ENCODE peak calls at places on chromosomes 3 and 15, in six cellular contexts. One of them, this sample, is unnamed.

GRCh38 chr3:3081659-3082546 is 28.3 kb downstream of the IL5RA start:
- DNase-seq in fibroblast of lung: no peak
- DNase-seq in neural crest cell: no peak
- DNase-seq in cardiac muscle cell: no peak
- DNase-seq in AG09309: no peak
- DNase-seq in foreskin fibroblast: no peak
- DNase-seq in this sample: no peak

GRCh38 chr15:98501632-98502031 is 146.7 kb upstream of the IGF1R start:
- DNase-seq in foreskin fibroblast: no peak
- DNase-seq in fibroblast of lung: no peak
- DNase-seq in cardiac muscle cell: no peak
- DNase-seq in neural crest cell: no peak
- DNase-seq in AG09309: no peak
- DNase-seq in this sample: no peak

GRCh38 chr3:179071161-179071568 is 444 bp downstream of the ZMAT3 start:
- DNase-seq in neural crest cell: no peak
- DNase-seq in fibroblast of lung: peak
- DNase-seq in AG09309: no peak
- DNase-seq in cardiac muscle cell: no peak
- DNase-seq in foreskin fibroblast: no peak
- DNase-seq in this sample: peak

GRCh38 chr3:157793745-157794144 is 290.5 kb upstream of the VEPH1 start:
- DNase-seq in neural crest cell: no peak
- DNase-seq in cardiac muscle cell: no peak
- DNase-seq in foreskin fibroblast: no peak
- DNase-seq in fibroblast of lung: no peak
- DNase-seq in AG09309: no peak
- DNase-seq in this sample: no peak

GRCh38 chr15:56608993-56609392 is 124.3 kb downstream of the ZNF280D start:
- DNase-seq in AG09309: no peak
- DNase-seq in foreskin fibroblast: no peak
- DNase-seq in cardiac muscle cell: no peak
- DNase-seq in fibroblast of lung: no peak
- DNase-seq in neural crest cell: no peak
- DNase-seq in this sample: no peak

GRCh38 chr15:56286213-56286612 is 42.5 kb upstream of the RFX7 start:
- DNase-seq in AG09309: no peak
- DNase-seq in cardiac muscle cell: no peak
- DNase-seq in neural crest cell: no peak
- DNase-seq in foreskin fibroblast: no peak
- DNase-seq in fibroblast of lung: no peak
- DNase-seq in this sample: no peak

GRCh38 chr15:92958105-92958504 is 58.0 kb downstream of the CHD2 start:
- DNase-seq in cardiac muscle cell: peak
- DNase-seq in fibroblast of lung: peak
- DNase-seq in foreskin fibroblast: no peak
- DNase-seq in AG09309: peak
- DNase-seq in neural crest cell: no peak
- DNase-seq in this sample: no peak

GRCh38 chr3:132749786-132750185 is 27.6 kb upstream of the NPHP3 start:
- DNase-seq in AG09309: no peak
- DNase-seq in fibroblast of lung: peak
- DNase-seq in cardiac muscle cell: peak
- DNase-seq in neural crest cell: no peak
- DNase-seq in foreskin fibroblast: no peak
- DNase-seq in this sample: no peak

GRCh38 chr3:52190294-52190841 is 7.6 kb upstream of the ALAS1 start:
- DNase-seq in neural crest cell: no peak
- DNase-seq in cardiac muscle cell: peak
- DNase-seq in foreskin fibroblast: peak
- DNase-seq in fibroblast of lung: peak
- DNase-seq in AG09309: peak
- DNase-seq in this sample: no peak

GRCh38 chr15:98843844-98844243 is 163.7 kb downstream of the PGPEP1L start:
- DNase-seq in neural crest cell: no peak
- DNase-seq in AG09309: no peak
- DNase-seq in fibroblast of lung: no peak
- DNase-seq in cardiac muscle cell: no peak
- DNase-seq in foreskin fibroblast: no peak
- DNase-seq in this sample: no peak

GRCh38 chr15:40252438-40253178 is 13.7 kb downstream of the PAK6 start:
- DNase-seq in neural crest cell: peak
- DNase-seq in AG09309: no peak
- DNase-seq in fibroblast of lung: peak
- DNase-seq in cardiac muscle cell: peak
- DNase-seq in foreskin fibroblast: no peak
- DNase-seq in this sample: peak

GRCh38 chr3:16248556-16248955 is 16.2 kb downstream of the DPH3 start:
- DNase-seq in AG09309: no peak
- DNase-seq in neural crest cell: no peak
- DNase-seq in fibroblast of lung: no peak
- DNase-seq in cardiac muscle cell: no peak
- DNase-seq in foreskin fibroblast: no peak
- DNase-seq in this sample: no peak

GRCh38 chr3:35781558-35781957 is 142.2 kb downstream of the ARPP21 start:
- DNase-seq in fibroblast of lung: no peak
- DNase-seq in cardiac muscle cell: no peak
- DNase-seq in AG09309: no peak
- DNase-seq in neural crest cell: no peak
- DNase-seq in foreskin fibroblast: no peak
- DNase-seq in this sample: no peak

GRCh38 chr15:77160562-77161481 is 89.9 kb upstream of the TSPAN3 start:
- DNase-seq in foreskin fibroblast: no peak
- DNase-seq in neural crest cell: no peak
- DNase-seq in cardiac muscle cell: peak
- DNase-seq in AG09309: no peak
- DNase-seq in fibroblast of lung: peak
- DNase-seq in this sample: no peak

GRCh38 chr3:10396931-10397330 is 76.0 kb upstream of the SEC13 start:
- DNase-seq in fibroblast of lung: no peak
- DNase-seq in cardiac muscle cell: no peak
- DNase-seq in AG09309: no peak
- DNase-seq in foreskin fibroblast: no peak
- DNase-seq in neural crest cell: no peak
- DNase-seq in this sample: no peak

GRCh38 chr3:138995706-138996105 is 10.4 kb downstream of the PRR23A start:
- DNase-seq in neural crest cell: no peak
- DNase-seq in fibroblast of lung: no peak
- DNase-seq in foreskin fibroblast: no peak
- DNase-seq in AG09309: no peak
- DNase-seq in cardiac muscle cell: no peak
- DNase-seq in this sample: no peak

GRCh38 chr3:128590948-128591347 is 59.7 kb downstream of the RPN1 start:
- DNase-seq in foreskin fibroblast: no peak
- DNase-seq in fibroblast of lung: no peak
- DNase-seq in neural crest cell: no peak
- DNase-seq in AG09309: no peak
- DNase-seq in cardiac muscle cell: no peak
- DNase-seq in this sample: no peak

GRCh38 chr3:50303038-50303815 is at the start of gene HYAL1:
- DNase-seq in AG09309: no peak
- DNase-seq in neural crest cell: no peak
- DNase-seq in fibroblast of lung: no peak
- DNase-seq in cardiac muscle cell: peak
- DNase-seq in foreskin fibroblast: no peak
- DNase-seq in this sample: no peak

GRCh38 chr3:50164056-50164455 is 8.9 kb downstream of the SEMA3F start:
- DNase-seq in cardiac muscle cell: peak
- DNase-seq in foreskin fibroblast: peak
- DNase-seq in fibroblast of lung: peak
- DNase-seq in AG09309: peak
- DNase-seq in neural crest cell: no peak
- DNase-seq in this sample: no peak

GRCh38 chr3:66297260-66297863 is 76.6 kb downstream of the SLC25A26 start:
- DNase-seq in neural crest cell: no peak
- DNase-seq in cardiac muscle cell: peak
- DNase-seq in AG09309: no peak
- DNase-seq in fibroblast of lung: peak
- DNase-seq in foreskin fibroblast: no peak
- DNase-seq in this sample: no peak

GRCh38 chr3:14364580-14365292 is 37.7 kb upstream of the SLC6A6 start:
- DNase-seq in AG09309: no peak
- DNase-seq in cardiac muscle cell: no peak
- DNase-seq in neural crest cell: no peak
- DNase-seq in foreskin fibroblast: no peak
- DNase-seq in fibroblast of lung: no peak
- DNase-seq in this sample: no peak

GRCh38 chr3:72405943-72406585 is 442.2 kb downstream of the SHQ1 start:
- DNase-seq in AG09309: no peak
- DNase-seq in neural crest cell: no peak
- DNase-seq in fibroblast of lung: no peak
- DNase-seq in cardiac muscle cell: peak
- DNase-seq in foreskin fibroblast: no peak
- DNase-seq in this sample: no peak

GRCh38 chr15:63473999-63474809 is 30.2 kb upstream of the USP3 start:
- DNase-seq in foreskin fibroblast: peak
- DNase-seq in cardiac muscle cell: peak
- DNase-seq in neural crest cell: no peak
- DNase-seq in AG09309: no peak
- DNase-seq in fibroblast of lung: peak
- DNase-seq in this sample: no peak

GRCh38 chr15:69082041-69082502 is 67.6 kb downstream of the NOX5 start:
- DNase-seq in foreskin fibroblast: peak
- DNase-seq in neural crest cell: no peak
- DNase-seq in cardiac muscle cell: peak
- DNase-seq in fibroblast of lung: peak
- DNase-seq in AG09309: peak
- DNase-seq in this sample: no peak

GRCh38 chr3:21392521-21392920 is 358.5 kb downstream of the ZNF385D start:
- DNase-seq in foreskin fibroblast: peak
- DNase-seq in fibroblast of lung: peak
- DNase-seq in AG09309: no peak
- DNase-seq in neural crest cell: no peak
- DNase-seq in cardiac muscle cell: no peak
- DNase-seq in this sample: no peak

GRCh38 chr3:56443372-56443771 is 24.9 kb downstream of the ERC2 start:
- DNase-seq in foreskin fibroblast: no peak
- DNase-seq in AG09309: no peak
- DNase-seq in neural crest cell: no peak
- DNase-seq in cardiac muscle cell: no peak
- DNase-seq in fibroblast of lung: no peak
- DNase-seq in this sample: no peak

GRCh38 chr15:63860161-63860954 is 26.6 kb upstream of the HERC1 start:
- DNase-seq in fibroblast of lung: no peak
- DNase-seq in cardiac muscle cell: no peak
- DNase-seq in AG09309: no peak
- DNase-seq in neural crest cell: no peak
- DNase-seq in foreskin fibroblast: no peak
- DNase-seq in this sample: no peak

GRCh38 chr3:127792664-127793292 is 29.5 kb downstream of the MGLL start:
- DNase-seq in AG09309: peak
- DNase-seq in foreskin fibroblast: peak
- DNase-seq in neural crest cell: no peak
- DNase-seq in fibroblast of lung: peak
- DNase-seq in cardiac muscle cell: peak
- DNase-seq in this sample: no peak

GRCh38 chr3:8318002-8318649 is 183.5 kb upstream of the LMCD1 start:
- DNase-seq in cardiac muscle cell: no peak
- DNase-seq in neural crest cell: no peak
- DNase-seq in fibroblast of lung: peak
- DNase-seq in AG09309: peak
- DNase-seq in foreskin fibroblast: peak
- DNase-seq in this sample: no peak

GRCh38 chr3:9105421-9105820 is 142.1 kb upstream of the RAD18 start:
- DNase-seq in fibroblast of lung: peak
- DNase-seq in cardiac muscle cell: peak
- DNase-seq in AG09309: no peak
- DNase-seq in foreskin fibroblast: no peak
- DNase-seq in neural crest cell: no peak
- DNase-seq in this sample: no peak

GRCh38 chr3:882526-882925 is 210.3 kb upstream of the CNTN6 start:
- DNase-seq in AG09309: no peak
- DNase-seq in cardiac muscle cell: no peak
- DNase-seq in foreskin fibroblast: no peak
- DNase-seq in fibroblast of lung: peak
- DNase-seq in neural crest cell: no peak
- DNase-seq in this sample: no peak

GRCh38 chr3:70726966-70727365 is 414.5 kb upstream of the MDFIC2 start:
- DNase-seq in cardiac muscle cell: no peak
- DNase-seq in AG09309: no peak
- DNase-seq in foreskin fibroblast: peak
- DNase-seq in fibroblast of lung: peak
- DNase-seq in neural crest cell: no peak
- DNase-seq in this sample: no peak

GRCh38 chr3:142447308-142447851 is 457 bp downstream of the XRN1 start:
- DNase-seq in fibroblast of lung: peak
- DNase-seq in neural crest cell: peak
- DNase-seq in foreskin fibroblast: peak
- DNase-seq in cardiac muscle cell: peak
- DNase-seq in AG09309: no peak
- DNase-seq in this sample: peak

GRCh38 chr15:79370716-79371115 is 59.8 kb downstream of the TMED3 start:
- DNase-seq in foreskin fibroblast: peak
- DNase-seq in AG09309: peak
- DNase-seq in cardiac muscle cell: peak
- DNase-seq in neural crest cell: no peak
- DNase-seq in fibroblast of lung: peak
- DNase-seq in this sample: no peak

GRCh38 chr15:58462547-58462946 is 30.8 kb downstream of the LIPC start:
- DNase-seq in neural crest cell: no peak
- DNase-seq in foreskin fibroblast: no peak
- DNase-seq in fibroblast of lung: no peak
- DNase-seq in AG09309: no peak
- DNase-seq in cardiac muscle cell: no peak
- DNase-seq in this sample: no peak

GRCh38 chr15:57245130-57245529 is 131.2 kb upstream of the CGNL1 start:
- DNase-seq in foreskin fibroblast: peak
- DNase-seq in fibroblast of lung: no peak
- DNase-seq in neural crest cell: no peak
- DNase-seq in AG09309: no peak
- DNase-seq in cardiac muscle cell: peak
- DNase-seq in this sample: no peak

GRCh38 chr15:88621789-88622604 is 857 bp downstream of the AEN start:
- DNase-seq in AG09309: no peak
- DNase-seq in fibroblast of lung: peak
- DNase-seq in neural crest cell: no peak
- DNase-seq in foreskin fibroblast: no peak
- DNase-seq in cardiac muscle cell: no peak
- DNase-seq in this sample: no peak

This sample was measured in progenitor cell of endocrine pancreas.